ENCODE peak calls at places on chromosomes 16 and 17, in four cellular contexts. One of them, this sample, is unnamed.

GRCh38 chr16:64153718-64154117 is 968.1 kb downstream of the CDH11 start:
- DNase-seq in HCT116: no peak
- DNase-seq in HepG2: no peak
- DNase-seq in A549: no peak
- DNase-seq in this sample: no peak

GRCh38 chr16:48687421-48688038 is 77.5 kb upstream of the N4BP1 start:
- DNase-seq in HCT116: peak
- DNase-seq in A549: peak
- DNase-seq in HepG2: peak
- DNase-seq in this sample: peak

GRCh38 chr16:48537909-48538745 is 71.9 kb downstream of the N4BP1 start:
- DNase-seq in HCT116: no peak
- DNase-seq in A549: no peak
- DNase-seq in HepG2: no peak
- DNase-seq in this sample: no peak

GRCh38 chr17:6843241-6843890 is 11.8 kb upstream of the TEKT1 start:
- DNase-seq in HCT116: peak
- DNase-seq in HepG2: peak
- DNase-seq in A549: peak
- DNase-seq in this sample: peak

GRCh38 chr16:67967183-67967955 is 1.1 kb downstream of the SLC12A4 start:
- DNase-seq in A549: no peak
- DNase-seq in HCT116: no peak
- DNase-seq in HepG2: no peak
- DNase-seq in this sample: peak

GRCh38 chr17:38703742-38704644 is 1.1 kb upstream of the MLLT6 start:
- DNase-seq in HepG2: peak
- DNase-seq in HCT116: peak
- DNase-seq in A549: no peak
- DNase-seq in this sample: peak

GRCh38 chr16:84043486-84044107 is 1.0 kb upstream of the SLC38A8 start:
- DNase-seq in A549: no peak
- DNase-seq in HepG2: peak
- DNase-seq in HCT116: no peak
- DNase-seq in this sample: peak

GRCh38 chr17:1013729-1014090 is 16.8 kb downstream of the TIMM22 start:
- DNase-seq in HCT116: no peak
- DNase-seq in A549: no peak
- DNase-seq in HepG2: no peak
- DNase-seq in this sample: no peak

GRCh38 chr16:46822270-46822669 is 8.7 kb downstream of the C16orf87 start:
- DNase-seq in HepG2: no peak
- DNase-seq in HCT116: no peak
- DNase-seq in A549: no peak
- DNase-seq in this sample: no peak

GRCh38 chr17:1649844-1650409 is at the start of gene RILP:
- DNase-seq in HCT116: peak
- DNase-seq in HepG2: peak
- DNase-seq in A549: peak
- DNase-seq in this sample: peak

GRCh38 chr16:4263504-4264436 is 9.1 kb downstream of the TFAP4 start:
- DNase-seq in HCT116: peak
- DNase-seq in A549: peak
- DNase-seq in HepG2: peak
- DNase-seq in this sample: no peak

GRCh38 chr16:73265124-73265838 is 217.4 kb upstream of the ZFHX3 start:
- DNase-seq in HCT116: no peak
- DNase-seq in A549: no peak
- DNase-seq in HepG2: no peak
- DNase-seq in this sample: no peak

GRCh38 chr16:66872927-66873684 is 7.2 kb upstream of the PDP2 start:
- DNase-seq in HepG2: peak
- DNase-seq in A549: peak
- DNase-seq in HCT116: peak
- DNase-seq in this sample: peak

GRCh38 chr17:58329035-58329807 is 626 bp upstream of the TSPOAP1 start:
- DNase-seq in A549: no peak
- DNase-seq in HepG2: peak
- DNase-seq in HCT116: no peak
- DNase-seq in this sample: no peak

GRCh38 chr17:62757518-62757951 is 50.6 kb downstream of the MARCHF10 start:
- DNase-seq in HepG2: no peak
- DNase-seq in HCT116: no peak
- DNase-seq in A549: no peak
- DNase-seq in this sample: no peak

GRCh38 chr17:30858556-30859250 is 26.9 kb downstream of the ATAD5 start:
- DNase-seq in HCT116: no peak
- DNase-seq in HepG2: no peak
- DNase-seq in A549: no peak
- DNase-seq in this sample: no peak
- TF ChIP-seq MAX in HCT116: no peak
- TF ChIP-seq MAX in HepG2: no peak
- TF ChIP-seq MAX in A549: no peak
- TF ChIP-seq MAX in this sample: no peak

DNA sequence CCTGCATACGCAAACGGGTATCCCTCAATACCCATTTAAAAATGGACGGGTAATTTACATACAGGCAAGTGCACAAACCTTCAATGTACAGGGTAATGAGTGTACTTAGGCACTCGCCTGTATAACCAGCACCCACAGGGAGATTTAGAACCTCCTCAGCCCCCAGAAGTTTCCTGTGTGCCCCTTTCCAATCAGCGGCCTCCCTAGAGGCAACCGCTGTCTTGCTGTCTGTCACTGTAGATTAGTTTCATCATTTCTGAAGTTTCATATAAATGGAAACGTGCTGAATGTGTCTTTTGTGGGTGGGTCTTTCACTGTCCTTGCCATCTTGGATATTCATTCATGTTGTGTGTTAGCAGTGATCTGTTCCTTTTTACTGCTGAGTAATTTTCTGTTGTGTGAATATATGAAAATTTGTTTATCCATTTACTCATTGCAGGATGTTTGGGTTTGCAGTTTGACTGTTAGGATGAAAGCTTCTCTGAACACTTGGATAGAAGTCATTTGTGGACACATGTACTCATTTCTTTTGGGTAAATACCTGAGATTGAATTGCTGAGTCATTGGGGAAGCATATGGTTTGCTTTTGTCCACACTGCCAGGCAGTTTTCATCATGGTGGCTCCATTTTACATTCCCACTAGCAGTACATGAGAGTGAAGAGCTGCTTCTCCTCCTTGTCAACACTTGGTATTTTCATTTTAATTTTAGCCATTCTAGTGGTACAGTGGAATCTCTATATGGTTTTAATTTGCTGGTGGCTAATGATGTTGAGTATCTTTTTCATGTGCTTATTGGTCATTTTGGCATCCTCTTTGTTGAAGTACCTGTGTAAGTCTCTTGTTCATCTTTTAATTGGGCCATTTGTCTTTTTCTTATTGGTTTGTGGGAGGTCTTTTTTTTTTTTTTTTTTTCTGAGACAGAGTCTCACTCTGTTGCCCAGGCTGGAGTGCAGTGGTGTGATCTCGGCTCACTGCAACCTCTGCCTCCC is 2.1 kb upstream of the ADCY7 start:
- DNase-seq in A549: peak
- DNase-seq in HepG2: peak
- DNase-seq in HCT116: no peak
- DNase-seq in this sample: no peak
- TF ChIP-seq POLR2A in A549: no peak
- TF ChIP-seq POLR2A in HepG2: no peak
- TF ChIP-seq POLR2A in HCT116: no peak
- TF ChIP-seq POLR2A in this sample: no peak

DNA sequence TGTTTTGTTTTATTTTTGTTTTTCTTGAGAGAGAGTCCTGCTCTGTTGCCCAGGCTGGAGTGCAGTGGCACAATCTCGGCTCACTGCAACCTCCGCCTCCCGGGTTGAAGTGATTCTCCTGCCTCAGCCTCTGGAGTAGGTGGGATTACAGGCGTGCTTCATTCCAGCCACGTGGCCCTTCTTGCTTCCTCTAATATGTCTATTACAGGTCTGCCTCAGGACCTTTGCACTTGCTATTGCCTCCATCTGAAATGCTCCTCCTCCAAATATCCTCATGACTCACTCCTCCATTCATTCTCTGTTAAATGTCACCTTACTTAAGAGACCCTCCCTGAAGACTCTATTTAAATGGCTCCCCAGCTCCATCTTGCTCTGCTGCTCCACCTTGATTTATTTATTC is 39.0 kb downstream of the LYRM9 start:
- DNase-seq in HepG2: no peak
- DNase-seq in HCT116: no peak
- DNase-seq in A549: no peak
- DNase-seq in this sample: no peak
- TF ChIP-seq MAX in HepG2: no peak
- TF ChIP-seq MAX in HCT116: no peak
- TF ChIP-seq MAX in A549: no peak
- TF ChIP-seq MAX in this sample: no peak

DNA sequence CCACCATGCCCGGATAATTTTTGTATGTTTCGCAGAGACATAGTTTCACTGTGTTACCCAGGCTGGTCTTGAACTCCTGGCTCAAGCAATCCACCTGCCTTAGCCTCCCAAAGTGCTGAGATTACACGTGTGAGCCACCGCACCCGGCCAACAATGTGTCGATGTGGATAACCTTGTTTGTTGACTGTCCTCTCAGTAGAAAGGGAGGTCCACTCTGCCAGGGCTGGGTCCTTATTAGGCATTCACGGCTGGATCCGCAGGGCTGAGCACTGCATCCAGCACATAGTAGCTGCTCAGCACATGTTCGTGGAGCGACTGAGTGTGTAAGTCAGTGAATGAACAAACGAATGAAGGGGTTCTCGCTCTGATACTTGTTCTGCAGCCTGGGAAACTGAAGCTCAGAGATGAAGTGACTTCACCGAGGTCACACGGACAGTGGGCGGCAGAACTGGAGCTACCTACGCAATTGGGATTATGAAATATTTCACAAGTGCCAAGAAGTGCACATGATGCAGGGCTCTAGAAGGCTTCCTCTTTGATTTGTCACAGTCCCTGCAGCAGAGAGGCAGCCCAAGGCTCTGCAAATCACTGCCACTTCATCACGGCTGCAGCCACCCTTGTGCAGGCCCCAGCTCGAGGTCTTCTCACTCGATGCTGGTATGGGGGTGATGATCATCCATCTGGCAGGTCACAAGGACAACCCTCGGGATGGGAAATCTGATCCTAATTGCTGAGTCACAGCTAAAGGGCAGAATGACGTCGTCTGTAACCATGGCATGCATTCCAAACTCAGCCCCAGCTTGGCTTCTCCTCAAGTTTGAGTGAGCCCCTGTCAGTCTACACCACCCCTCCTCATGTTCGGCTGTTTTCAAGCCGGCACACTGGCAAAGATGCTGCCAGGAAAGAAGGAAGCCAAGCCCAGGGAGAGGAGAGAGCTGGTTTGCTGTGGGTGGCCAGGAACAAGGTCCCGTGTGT is 28.0 kb upstream of the SNN start:
- DNase-seq in A549: peak
- DNase-seq in HepG2: peak
- DNase-seq in HCT116: peak
- DNase-seq in this sample: peak
- TF ChIP-seq POLR2A in A549: peak
- TF ChIP-seq POLR2A in HepG2: no peak
- TF ChIP-seq POLR2A in HCT116: no peak
- TF ChIP-seq POLR2A in this sample: no peak